ENCODE peak calls at places on chromosomes 4 and X, in seven cellular contexts. Z is BE2C, K is heart left ventricle, B is right lobe of liver, C is OCI-LY7, F is glutamatergic neuron, Q is progenitor cell of endocrine pancreas. I is an unnamed sample.

GRCh38 chrX:44314855-44315254 is 28.6 kb downstream of the EFHC2 start:
- DNase-seq in C (no peak), K (no peak), F (no peak), Z (no peak), B (no peak), Q (no peak), I (no peak)

GRCh38 chrX:37405954-37406353 is 56.8 kb downstream of the PRRG1 start:
- DNase-seq in F (no peak), Q (no peak), C (no peak), K (no peak), B (no peak), Z (no peak), I (no peak)

GRCh38 chr4:40980318-40980883 is 230.6 kb downstream of the NSUN7 start:
- DNase-seq in B (no peak), C (peak), F (no peak), K (no peak), Q (no peak), Z (no peak), I (no peak)

GRCh38 chr4:749771-750666 is 44.4 kb downstream of the PCGF3 start:
- DNase-seq in Q (no peak), F (no peak), Z (no peak), B (peak), C (no peak), K (no peak), I (no peak)

GRCh38 chrX:41559662-41560061 is 112.5 kb downstream of the NYX start:
- DNase-seq in C (no peak), Z (no peak), B (no peak), Q (no peak), F (no peak), K (no peak), I (no peak)

GRCh38 chrX:42090395-42090794 is 167.0 kb upstream of the CASK start:
- DNase-seq in Q (no peak), Z (no peak), C (no peak), K (no peak), F (no peak), B (no peak), I (no peak)

GRCh38 chr4:56197387-56197786 is 189.9 kb downstream of the AASDH start:
- DNase-seq in Z (no peak), K (no peak), B (no peak), C (no peak), Q (no peak), F (no peak), I (no peak)

GRCh38 chr4:184506527-184507121 is 32.3 kb upstream of the IRF2 start:
- DNase-seq in F (no peak), Q (no peak), Z (no peak), C (peak), B (no peak), K (no peak), I (peak)

GRCh38 chr4:182257503-182257902 is 14.3 kb downstream of the TENM3 start:
- DNase-seq in C (no peak), Q (no peak), B (no peak), F (no peak), Z (no peak), K (no peak), I (no peak)

GRCh38 chrX:9677098-9677739 is 88.4 kb downstream of the GPR143 start:
- DNase-seq in Q (no peak), B (no peak), K (no peak), Z (no peak), C (no peak), F (no peak), I (peak)

GRCh38 chr4:3688018-3688998 is 77.9 kb upstream of the ADRA2C start:
- DNase-seq in B (peak), Z (peak), Q (no peak), K (no peak), C (no peak), F (peak), I (no peak)

GRCh38 chrX:81564851-81565250 is 362.9 kb downstream of the SH3BGRL start:
- DNase-seq in Q (no peak), C (no peak), K (no peak), B (no peak), F (no peak), Z (no peak), I (no peak)

GRCh38 chrX:14963447-14964236 is 90.4 kb downstream of the MOSPD2 start:
- DNase-seq in Z (no peak), C (no peak), B (no peak), K (no peak), F (no peak), Q (no peak), I (no peak)

GRCh38 chr4:146186556-146186955 is 11.0 kb downstream of the LSM6 start:
- DNase-seq in C (no peak), B (no peak), K (no peak), Q (no peak), Z (no peak), F (no peak), I (no peak)

GRCh38 chrX:153667931-153668396 is 5.6 kb downstream of the PNCK start:
- DNase-seq in K (peak), Q (peak), Z (peak), C (peak), F (peak), B (peak), I (peak)

GRCh38 chr4:157818946-157819692 is 353.7 kb downstream of the GASK1B start:
- DNase-seq in F (no peak), C (no peak), K (no peak), Q (no peak), B (no peak), Z (no peak), I (no peak)

GRCh38 chr4:128863314-128864075 is 54.0 kb downstream of the JADE1 start:
- DNase-seq in K (peak), C (peak), F (peak), B (no peak), Q (peak), Z (peak), I (peak)

GRCh38 chrX:116285506-116285905 is 115.0 kb downstream of the AGTR2 start:
- DNase-seq in Z (no peak), F (no peak), Q (no peak), K (no peak), C (no peak), B (no peak), I (no peak)

GRCh38 chr4:27397886-27398285 is 537.2 kb downstream of the STIM2 start:
- DNase-seq in B (no peak), Q (no peak), Z (no peak), F (no peak), K (no peak), C (no peak), I (no peak)

GRCh38 chr4:101101072-101101471 is 246.3 kb downstream of the PPP3CA start:
- DNase-seq in Q (no peak), F (no peak), C (no peak), B (no peak), K (no peak), Z (no peak), I (no peak)

GRCh38 chr4:127505203-127505602 is 127.6 kb upstream of the INTU start:
- DNase-seq in F (no peak), Q (no peak), B (no peak), C (no peak), K (no peak), Z (peak), I (no peak)

GRCh38 chrX:101415180-101416130 is 7.4 kb downstream of the HNRNPH2 start:
- DNase-seq in C (peak), F (no peak), Z (peak), Q (no peak), K (no peak), B (no peak), I (peak)

GRCh38 chr4:140052050-140052449 is 101.9 kb downstream of the MAML3 start:
- DNase-seq in F (peak), Q (no peak), Z (peak), K (peak), B (no peak), C (peak), I (peak)

GRCh38 chr4:147550626-147551250 is 66.5 kb upstream of the TMEM184C start:
- DNase-seq in C (no peak), F (no peak), Q (no peak), B (no peak), K (no peak), Z (peak), I (peak)

GRCh38 chr4:101972791-101973190 is 182.3 kb downstream of the BANK1 start:
- DNase-seq in Z (no peak), Q (no peak), K (no peak), C (no peak), B (no peak), F (no peak), I (no peak)

GRCh38 chr4:121514443-121514842 is 133.6 kb upstream of the QRFPR start:
- DNase-seq in K (peak), C (no peak), B (no peak), Q (no peak), F (no peak), Z (no peak), I (no peak)

GRCh38 chr4:54001558-54002365 is 62.6 kb downstream of the CHIC2 start:
- DNase-seq in Z (no peak), C (no peak), K (no peak), F (no peak), B (no peak), Q (no peak), I (no peak)

GRCh38 chr4:186144180-186144579 is 39.7 kb downstream of the FAM149A start:
- DNase-seq in Q (no peak), C (no peak), B (no peak), K (no peak), F (peak), Z (peak), I (no peak)

GRCh38 chrX:13223868-13224555 is 95.8 kb downstream of the ATXN3L start:
- DNase-seq in K (no peak), C (no peak), Q (no peak), Z (no peak), F (no peak), B (no peak), I (no peak)

GRCh38 chr4:112222219-112222955 is 9.2 kb upstream of the AP1AR start:
- DNase-seq in B (no peak), F (no peak), Z (no peak), C (no peak), K (no peak), Q (no peak), I (no peak)

GRCh38 chr4:32748498-32748897 is 2028.3 kb downstream of the PCDH7 start:
- DNase-seq in F (no peak), B (no peak), Z (no peak), K (no peak), C (no peak), Q (no peak), I (no peak)

GRCh38 chrX:15430584-15430983 is 46.4 kb upstream of the VEGFD start:
- DNase-seq in K (no peak), B (no peak), F (no peak), Q (no peak), Z (no peak), C (no peak), I (no peak)

GRCh38 chrX:154544885-154545284 is 1.8 kb downstream of the G6PD start:
- DNase-seq in F (no peak), Z (no peak), B (no peak), Q (no peak), K (no peak), C (no peak), I (no peak)

GRCh38 chrX:70264784-70265183 is 3.4 kb upstream of the ARR3 start:
- DNase-seq in K (no peak), F (no peak), Z (no peak), B (no peak), Q (no peak), C (no peak), I (no peak)

GRCh38 chrX:70257599-70258288 is 2.3 kb downstream of the P2RY4 start:
- DNase-seq in Q (no peak), C (no peak), Z (no peak), F (no peak), B (no peak), K (no peak), I (no peak)

GRCh38 chrX:70260104-70260503 is at the start of gene P2RY4:
- DNase-seq in Z (no peak), B (no peak), Q (no peak), C (no peak), F (no peak), K (no peak), I (no peak)

GRCh38 chrX:70268034-70268433 is at the start of gene ARR3:
- DNase-seq in C (no peak), K (no peak), B (no peak), Q (no peak), Z (no peak), F (no peak), I (no peak)

DNA sequence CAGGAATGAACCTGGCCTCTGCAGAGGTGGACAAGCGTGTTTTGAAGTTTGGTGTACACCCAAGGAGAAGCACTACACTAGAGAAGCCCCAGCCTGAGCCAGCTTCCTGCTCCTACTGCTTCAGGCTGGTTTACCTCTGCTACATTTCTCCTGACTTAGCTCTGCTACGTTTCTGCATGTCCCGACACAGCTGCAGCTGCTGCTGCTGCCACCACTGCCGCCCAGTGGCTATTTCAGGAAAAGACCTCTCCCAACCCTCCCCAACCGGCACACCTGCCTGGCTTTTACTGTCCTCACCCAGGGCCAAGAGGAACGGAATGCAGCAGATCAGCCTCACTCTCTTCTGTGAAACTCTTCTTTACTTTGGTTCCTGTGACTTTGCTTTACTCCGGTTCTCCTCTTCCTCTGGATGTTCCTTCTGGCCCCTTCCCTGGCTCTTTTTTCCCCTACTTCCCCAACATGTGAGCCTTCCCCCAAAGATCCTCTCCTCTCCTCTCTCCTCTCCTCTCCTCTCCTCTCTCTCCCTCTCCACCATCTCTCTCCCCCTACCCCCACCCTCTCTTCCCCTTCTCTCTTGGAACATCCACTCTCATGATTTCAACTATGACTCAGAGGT is 3.1 kb upstream of the P2RY4 start:
- DNase-seq in Q (peak), F (peak), C (peak), Z (peak), B (no peak), K (no peak), I (no peak)
- TF ChIP-seq CTCF in Q (peak), F (no peak), C (peak), Z (peak), B (peak), K (peak), I (peak)

GRCh38 chr4:15250021-15250441 is 177.8 kb upstream of the C1QTNF7 start:
- DNase-seq in Z (no peak), B (no peak), F (no peak), K (no peak), C (no peak), Q (no peak), I (no peak)

GRCh38 chr4:15253346-15253745 is 174.5 kb upstream of the C1QTNF7 start:
- DNase-seq in C (no peak), F (no peak), Q (no peak), Z (no peak), K (no peak), B (no peak), I (peak)

GRCh38 chr4:15255537-15255936 is 172.3 kb upstream of the C1QTNF7 start:
- DNase-seq in F (no peak), B (no peak), Z (no peak), K (no peak), Q (no peak), C (no peak), I (no peak)
- TF ChIP-seq CTCF in F (no peak), B (no peak), Z (no peak), K (no peak), Q (no peak), C (no peak), I (no peak)

GRCh38 chr4:82261063-82261462 is 112.7 kb downstream of the HNRNPD start:
- DNase-seq in F (no peak), K (no peak), B (no peak), Q (no peak), C (no peak), Z (no peak), I (no peak)

GRCh38 chr4:82260632-82261031 is 113.2 kb downstream of the HNRNPD start:
- DNase-seq in B (no peak), C (no peak), K (no peak), Q (no peak), F (no peak), Z (no peak), I (no peak)

GRCh38 chr4:82256718-82257117 is 117.1 kb downstream of the HNRNPD start:
- DNase-seq in Z (no peak), Q (no peak), F (no peak), C (no peak), B (no peak), K (no peak), I (no peak)
- TF ChIP-seq CTCF in Z (no peak), Q (no peak), F (no peak), C (no peak), B (no peak), K (no peak), I (no peak)

DNA sequence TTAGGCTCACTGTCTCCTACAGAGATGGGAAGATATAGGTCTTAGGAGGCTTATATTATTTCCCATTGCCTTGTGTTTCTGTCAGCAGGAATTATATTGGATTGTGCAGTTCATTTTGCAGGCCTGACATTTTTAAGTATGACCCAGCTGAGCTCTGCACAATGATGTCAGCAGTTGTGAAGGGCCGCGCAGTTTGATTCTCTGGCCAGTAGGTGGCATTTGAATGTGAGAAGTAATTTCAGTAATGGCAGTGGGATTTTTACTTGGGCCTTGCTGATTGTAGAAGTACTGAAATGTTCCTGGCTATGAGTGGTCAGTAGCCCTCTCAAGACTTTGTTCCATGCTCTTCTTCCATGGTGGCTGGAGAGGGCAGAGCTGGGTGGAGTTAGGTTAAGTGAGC is 247.2 kb upstream of the MTMR8 start:
- DNase-seq in C (peak), Q (no peak), K (no peak), F (peak), Z (no peak), B (no peak), I (no peak)
- TF ChIP-seq CTCF in C (peak), Q (no peak), K (no peak), F (no peak), Z (peak), B (peak), I (peak)

GRCh38 chrX:132615396-132616131 is 126.7 kb upstream of the MBNL3 start:
- DNase-seq in K (no peak), Z (peak), F (peak), Q (peak), C (peak), B (no peak), I (peak)
- TF ChIP-seq CTCF in K (peak), Z (peak), F (peak), Q (peak), C (peak), B (peak), I (peak)

DNA sequence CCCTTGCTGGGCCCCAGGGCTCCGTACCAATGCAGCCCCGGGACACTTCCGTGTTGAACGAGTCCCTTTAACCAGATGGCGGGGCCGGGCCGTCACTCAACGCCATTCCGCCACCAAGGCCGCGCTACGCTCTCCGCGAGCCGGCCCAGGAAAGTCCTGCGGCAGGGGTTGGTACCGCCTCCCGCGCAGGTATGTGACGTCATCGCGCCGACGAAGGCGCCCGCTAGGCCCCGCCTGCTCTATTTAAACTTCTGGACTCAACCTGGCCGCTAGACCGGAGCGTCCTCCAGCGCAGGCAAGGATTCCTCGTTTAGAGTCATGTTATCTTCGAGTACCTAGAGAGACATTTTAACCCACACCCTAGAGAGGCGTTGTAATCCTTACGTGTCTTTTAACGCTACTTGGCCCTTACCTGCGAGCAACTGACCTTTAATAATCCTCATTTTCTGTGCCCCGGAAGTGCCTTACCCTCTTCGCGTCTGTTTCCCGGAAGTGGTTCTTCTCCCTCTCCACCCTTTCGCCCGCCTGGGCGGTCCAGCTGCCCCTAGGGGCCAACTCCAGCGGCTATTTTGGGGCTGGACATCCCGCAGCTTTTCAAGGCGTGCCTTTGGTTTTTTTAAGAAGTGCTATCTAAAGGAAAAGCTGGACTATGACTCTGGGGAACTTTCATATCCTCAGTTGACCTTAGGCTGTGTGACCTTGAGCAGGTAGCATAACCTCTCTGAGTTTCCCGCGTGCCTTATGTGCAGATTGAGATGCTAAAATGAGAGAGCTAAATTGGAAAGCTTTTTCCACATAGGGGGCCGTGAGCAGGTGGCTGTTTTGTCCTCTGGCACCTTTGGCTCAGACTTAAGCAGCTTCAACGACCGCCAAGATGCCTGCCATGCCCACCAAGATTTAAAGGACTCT is at the start of gene PNPLA4:
- DNase-seq in C (peak), Q (peak), K (peak), B (peak), F (peak), Z (no peak), I (peak)
- TF ChIP-seq CTCF in C (peak), Q (peak), K (peak), B (no peak), F (peak), Z (no peak), I (peak)